ENCODE peak calls at places on chromosomes 13 and 19, in five cellular contexts. One of them, this sample, is unnamed. For H3K36me3, the result is how much of the 10 kb centered on the place peaks cover.

GRCh38 chr19:9640956-9641355 is 19.9 kb upstream of the ZNF561 start:
- DNase-seq in hepatocyte: no peak
- DNase-seq in mesenchymal stem cell: no peak
- DNase-seq in psoas muscle: no peak
- DNase-seq in aorta: no peak
- DNase-seq in this sample: no peak

GRCh38 chr13:32165791-32166190 is 134.2 kb downstream of the FRY start:
- DNase-seq in hepatocyte: no peak
- DNase-seq in mesenchymal stem cell: no peak
- DNase-seq in psoas muscle: no peak
- DNase-seq in aorta: no peak
- DNase-seq in this sample: no peak

GRCh38 chr19:18160792-18161690 is 8.1 kb downstream of the PIK3R2 start:
- DNase-seq in hepatocyte: peak
- DNase-seq in mesenchymal stem cell: no peak
- DNase-seq in psoas muscle: peak
- DNase-seq in aorta: peak
- DNase-seq in this sample: peak

GRCh38 chr19:55581828-55582223 is 1.2 kb upstream of the ZNF579 start:
- DNase-seq in hepatocyte: peak
- DNase-seq in mesenchymal stem cell: no peak
- DNase-seq in psoas muscle: no peak
- DNase-seq in aorta: no peak
- DNase-seq in this sample: no peak

GRCh38 chr19:41351339-41352245 is 2.1 kb downstream of the TGFB1 start:
- DNase-seq in hepatocyte: peak
- DNase-seq in mesenchymal stem cell: peak
- DNase-seq in psoas muscle: peak
- DNase-seq in aorta: peak
- DNase-seq in this sample: peak

GRCh38 chr19:2047449-2048103 is 3.5 kb downstream of the MKNK2 start:
- DNase-seq in hepatocyte: peak
- DNase-seq in mesenchymal stem cell: peak
- DNase-seq in psoas muscle: peak
- DNase-seq in aorta: peak
- DNase-seq in this sample: peak

GRCh38 chr13:48567521-48568331 is 34.8 kb upstream of the RCBTB2 start:
- DNase-seq in hepatocyte: peak
- DNase-seq in mesenchymal stem cell: no peak
- DNase-seq in psoas muscle: no peak
- DNase-seq in aorta: no peak
- DNase-seq in this sample: no peak

GRCh38 chr13:97139704-97140103 is 82.4 kb upstream of the MBNL2 start:
- DNase-seq in hepatocyte: no peak
- DNase-seq in mesenchymal stem cell: peak
- DNase-seq in psoas muscle: no peak
- DNase-seq in aorta: no peak
- DNase-seq in this sample: no peak

GRCh38 chr13:42835012-42835411 is 53.6 kb downstream of the FAM216B start:
- DNase-seq in hepatocyte: no peak
- DNase-seq in mesenchymal stem cell: no peak
- DNase-seq in psoas muscle: no peak
- DNase-seq in aorta: no peak
- DNase-seq in this sample: no peak

GRCh38 chr13:49373699-49374098 is 70.2 kb downstream of the CAB39L start:
- DNase-seq in hepatocyte: no peak
- DNase-seq in mesenchymal stem cell: no peak
- DNase-seq in psoas muscle: no peak
- DNase-seq in aorta: no peak
- DNase-seq in this sample: no peak

GRCh38 chr13:46871557-46871956 is 25.3 kb downstream of the HTR2A start:
- DNase-seq in hepatocyte: no peak
- DNase-seq in mesenchymal stem cell: no peak
- DNase-seq in psoas muscle: no peak
- DNase-seq in aorta: no peak
- DNase-seq in this sample: no peak

GRCh38 chr13:32454886-32455593 is 27.1 kb upstream of the N4BP2L1 start:
- DNase-seq in hepatocyte: no peak
- DNase-seq in mesenchymal stem cell: no peak
- DNase-seq in psoas muscle: no peak
- DNase-seq in aorta: no peak
- DNase-seq in this sample: no peak

GRCh38 chr19:2252481-2253105 is 3.5 kb downstream of the AMH start:
- DNase-seq in hepatocyte: no peak
- DNase-seq in mesenchymal stem cell: no peak
- DNase-seq in psoas muscle: no peak
- DNase-seq in aorta: no peak
- DNase-seq in this sample: no peak

GRCh38 chr13:36543671-36544070 is 111.4 kb downstream of the CCNA1 start:
- DNase-seq in hepatocyte: no peak
- DNase-seq in mesenchymal stem cell: no peak
- DNase-seq in psoas muscle: no peak
- DNase-seq in aorta: no peak
- DNase-seq in this sample: no peak

GRCh38 chr19:35501684-35502083 is 11.4 kb upstream of the KRTDAP start:
- DNase-seq in hepatocyte: peak
- DNase-seq in mesenchymal stem cell: peak
- DNase-seq in psoas muscle: no peak
- DNase-seq in aorta: peak
- DNase-seq in this sample: peak

GRCh38 chr13:97284558-97284957 is 62.4 kb downstream of the MBNL2 start:
- DNase-seq in hepatocyte: no peak
- DNase-seq in mesenchymal stem cell: no peak
- DNase-seq in psoas muscle: no peak
- DNase-seq in aorta: no peak
- DNase-seq in this sample: no peak

GRCh38 chr13:77918391-77919261 is at the start of gene EDNRB:
- DNase-seq in hepatocyte: peak
- DNase-seq in mesenchymal stem cell: peak
- DNase-seq in psoas muscle: peak
- DNase-seq in aorta: peak
- DNase-seq in this sample: peak

GRCh38 chr13:41061914-41062837 is 867 bp downstream of the WBP4 start:
- DNase-seq in hepatocyte: peak
- DNase-seq in mesenchymal stem cell: peak
- DNase-seq in psoas muscle: no peak
- DNase-seq in aorta: no peak
- DNase-seq in this sample: no peak

GRCh38 chr13:113837554-113838355 is 26.1 kb downstream of the GAS6 start:
- DNase-seq in hepatocyte: peak
- DNase-seq in mesenchymal stem cell: peak
- DNase-seq in psoas muscle: peak
- DNase-seq in aorta: peak
- DNase-seq in this sample: peak

GRCh38 chr13:64540468-64540867 is 2689.7 kb downstream of the PCDH9 start:
- DNase-seq in hepatocyte: no peak
- DNase-seq in mesenchymal stem cell: no peak
- DNase-seq in psoas muscle: no peak
- DNase-seq in aorta: no peak
- DNase-seq in this sample: no peak

GRCh38 chr19:13850910-13851753 is 25.8 kb upstream of the NANOS3 start:
- DNase-seq in hepatocyte: peak
- DNase-seq in mesenchymal stem cell: peak
- DNase-seq in psoas muscle: peak
- DNase-seq in aorta: peak
- DNase-seq in this sample: peak

GRCh38 chr13:43786766-43787517 is at the start of gene ENOX1:
- DNase-seq in hepatocyte: peak
- DNase-seq in mesenchymal stem cell: peak
- DNase-seq in psoas muscle: peak
- DNase-seq in aorta: peak
- DNase-seq in this sample: peak

GRCh38 chr19:19528721-19529490 is at the start of gene YJEFN3:
- DNase-seq in hepatocyte: no peak
- DNase-seq in mesenchymal stem cell: no peak
- DNase-seq in psoas muscle: no peak
- DNase-seq in aorta: no peak
- DNase-seq in this sample: no peak

GRCh38 chr13:111474136-111475002 is 153.9 kb downstream of the TEX29 start:
- DNase-seq in hepatocyte: peak
- DNase-seq in mesenchymal stem cell: peak
- DNase-seq in psoas muscle: no peak
- DNase-seq in aorta: no peak
- DNase-seq in this sample: no peak

GRCh38 chr19:13796301-13797057 is 1.2 kb downstream of the ZSWIM4 start:
- DNase-seq in hepatocyte: peak
- DNase-seq in mesenchymal stem cell: peak
- DNase-seq in psoas muscle: peak
- DNase-seq in aorta: peak
- DNase-seq in this sample: peak

GRCh38 chr19:13155472-13156284 is 5.5 kb downstream of the IER2 start:
- DNase-seq in hepatocyte: peak
- DNase-seq in mesenchymal stem cell: peak
- DNase-seq in psoas muscle: peak
- DNase-seq in aorta: peak
- DNase-seq in this sample: peak

GRCh38 chr19:525029-525428 is 6.5 kb upstream of the CDC34 start:
- DNase-seq in hepatocyte: no peak
- DNase-seq in mesenchymal stem cell: no peak
- DNase-seq in psoas muscle: no peak
- DNase-seq in aorta: no peak
- DNase-seq in this sample: no peak

GRCh38 chr19:44212865-44213346 is 574 bp downstream of the ZNF227 start:
- DNase-seq in hepatocyte: peak
- DNase-seq in mesenchymal stem cell: peak
- DNase-seq in psoas muscle: no peak
- DNase-seq in aorta: no peak
- DNase-seq in this sample: no peak

GRCh38 chr13:38759390-38759789 is 72.5 kb downstream of the FREM2 start:
- DNase-seq in hepatocyte: no peak
- DNase-seq in mesenchymal stem cell: no peak
- DNase-seq in psoas muscle: no peak
- DNase-seq in aorta: no peak
- DNase-seq in this sample: no peak
- H3K36me3 ChIP-seq in hepatocyte: under half
- H3K36me3 ChIP-seq in mesenchymal stem cell: under half
- H3K36me3 ChIP-seq in psoas muscle: under half
- H3K36me3 ChIP-seq in aorta: under half
- H3K36me3 ChIP-seq in this sample: under half

GRCh38 chr19:54273811-54274210 is 7.1 kb downstream of the LILRB2 start:
- DNase-seq in hepatocyte: no peak
- DNase-seq in mesenchymal stem cell: no peak
- DNase-seq in psoas muscle: no peak
- DNase-seq in aorta: no peak
- DNase-seq in this sample: no peak
- H3K36me3 ChIP-seq in hepatocyte: under half
- H3K36me3 ChIP-seq in mesenchymal stem cell: under half
- H3K36me3 ChIP-seq in psoas muscle: under half
- H3K36me3 ChIP-seq in aorta: under half
- H3K36me3 ChIP-seq in this sample: under half

GRCh38 chr19:58086825-58087710 is 11.0 kb downstream of the ZSCAN18 start:
- DNase-seq in hepatocyte: no peak
- DNase-seq in mesenchymal stem cell: no peak
- DNase-seq in psoas muscle: no peak
- DNase-seq in aorta: no peak
- DNase-seq in this sample: no peak

GRCh38 chr19:58085348-58085875 is 12.6 kb downstream of the ZSCAN18 start:
- DNase-seq in hepatocyte: no peak
- DNase-seq in mesenchymal stem cell: no peak
- DNase-seq in psoas muscle: no peak
- DNase-seq in aorta: peak
- DNase-seq in this sample: no peak

GRCh38 chr19:58091251-58091995 is 6.6 kb downstream of the ZSCAN18 start:
- DNase-seq in hepatocyte: no peak
- DNase-seq in mesenchymal stem cell: no peak
- DNase-seq in psoas muscle: no peak
- DNase-seq in aorta: peak
- DNase-seq in this sample: no peak

GRCh38 chr19:58089846-58090245 is 8.2 kb downstream of the ZSCAN18 start:
- DNase-seq in hepatocyte: no peak
- DNase-seq in mesenchymal stem cell: no peak
- DNase-seq in psoas muscle: no peak
- DNase-seq in aorta: no peak
- DNase-seq in this sample: no peak

GRCh38 chr19:58088521-58089052 is 9.4 kb downstream of the ZSCAN18 start:
- DNase-seq in hepatocyte: no peak
- DNase-seq in mesenchymal stem cell: no peak
- DNase-seq in psoas muscle: no peak
- DNase-seq in aorta: peak
- DNase-seq in this sample: no peak
- H3K36me3 ChIP-seq in hepatocyte: under half
- H3K36me3 ChIP-seq in mesenchymal stem cell: under half
- H3K36me3 ChIP-seq in psoas muscle: under half
- H3K36me3 ChIP-seq in aorta: under half
- H3K36me3 ChIP-seq in this sample: under half

GRCh38 chr19:47499863-47500830 is 14.7 kb downstream of the NAPA start:
- DNase-seq in hepatocyte: no peak
- DNase-seq in mesenchymal stem cell: no peak
- DNase-seq in psoas muscle: no peak
- DNase-seq in aorta: no peak
- DNase-seq in this sample: no peak

GRCh38 chr19:47498561-47498960 is 14.5 kb upstream of the KPTN start:
- DNase-seq in hepatocyte: no peak
- DNase-seq in mesenchymal stem cell: no peak
- DNase-seq in psoas muscle: no peak
- DNase-seq in aorta: no peak
- DNase-seq in this sample: no peak

GRCh38 chr19:47497073-47497766 is 13.2 kb upstream of the KPTN start:
- DNase-seq in hepatocyte: no peak
- DNase-seq in mesenchymal stem cell: no peak
- DNase-seq in psoas muscle: no peak
- DNase-seq in aorta: no peak
- DNase-seq in this sample: no peak

GRCh38 chr19:47499371-47499770 is 15.4 kb upstream of the KPTN start:
- DNase-seq in hepatocyte: no peak
- DNase-seq in mesenchymal stem cell: no peak
- DNase-seq in psoas muscle: no peak
- DNase-seq in aorta: no peak
- DNase-seq in this sample: no peak

GRCh38 chr19:47497821-47498520 is 14.0 kb upstream of the KPTN start:
- DNase-seq in hepatocyte: no peak
- DNase-seq in mesenchymal stem cell: no peak
- DNase-seq in psoas muscle: no peak
- DNase-seq in aorta: no peak
- DNase-seq in this sample: no peak
- H3K36me3 ChIP-seq in hepatocyte: under half
- H3K36me3 ChIP-seq in mesenchymal stem cell: half or more
- H3K36me3 ChIP-seq in psoas muscle: under half
- H3K36me3 ChIP-seq in aorta: under half
- H3K36me3 ChIP-seq in this sample: under half

This sample was measured in uterus.